ENCODE peak calls at places on chromosome 9, in eight cellular contexts. One of them, this sample, is unnamed.

GRCh38 chr9:133777111-133777791 is 39.1 kb upstream of the SARDH start:
- DNase-seq in NCI-H1092 treated with DMSO at 0.1 percent for 48 hours: no peak
- DNase-seq in GM04504: no peak
- DNase-seq in activated CD4-positive, alpha-beta T cell treated with anti-CD3 and anti-CD28 coated beads, Interleukin-2, amount 10 ng/mL, durations not matched to agents 7 days and 5 days: no peak
- DNase-seq in endothelial cell: no peak
- DNase-seq in CD8-positive, alpha-beta memory T cell: no peak
- DNase-seq in CD4-positive, CD25-positive, alpha-beta regulatory T cell: no peak
- DNase-seq in ureter: no peak
- DNase-seq in this sample: no peak

GRCh38 chr9:91073811-91074771 is 272.5 kb downstream of the SYK start:
- DNase-seq in endothelial cell: no peak
- DNase-seq in NCI-H1092 treated with DMSO at 0.1 percent for 48 hours: no peak
- DNase-seq in activated CD4-positive, alpha-beta T cell treated with anti-CD3 and anti-CD28 coated beads, Interleukin-2, amount 10 ng/mL, durations not matched to agents 7 days and 5 days: no peak
- DNase-seq in CD4-positive, CD25-positive, alpha-beta regulatory T cell: no peak
- DNase-seq in CD8-positive, alpha-beta memory T cell: no peak
- DNase-seq in ureter: no peak
- DNase-seq in GM04504: no peak
- DNase-seq in this sample: no peak

GRCh38 chr9:116891438-116891837 is 204.3 kb downstream of the TRIM32 start:
- DNase-seq in GM04504: no peak
- DNase-seq in endothelial cell: no peak
- DNase-seq in activated CD4-positive, alpha-beta T cell treated with anti-CD3 and anti-CD28 coated beads, Interleukin-2, amount 10 ng/mL, durations not matched to agents 7 days and 5 days: no peak
- DNase-seq in CD8-positive, alpha-beta memory T cell: no peak
- DNase-seq in NCI-H1092 treated with DMSO at 0.1 percent for 48 hours: no peak
- DNase-seq in CD4-positive, CD25-positive, alpha-beta regulatory T cell: no peak
- DNase-seq in ureter: no peak
- DNase-seq in this sample: no peak

GRCh38 chr9:86512929-86513328 is 158.7 kb upstream of the TUT7 start:
- DNase-seq in CD4-positive, CD25-positive, alpha-beta regulatory T cell: no peak
- DNase-seq in ureter: no peak
- DNase-seq in CD8-positive, alpha-beta memory T cell: no peak
- DNase-seq in endothelial cell: no peak
- DNase-seq in NCI-H1092 treated with DMSO at 0.1 percent for 48 hours: no peak
- DNase-seq in activated CD4-positive, alpha-beta T cell treated with anti-CD3 and anti-CD28 coated beads, Interleukin-2, amount 10 ng/mL, durations not matched to agents 7 days and 5 days: no peak
- DNase-seq in GM04504: no peak
- DNase-seq in this sample: no peak

GRCh38 chr9:38662763-38663593 is 42.6 kb upstream of the ANKRD18A start:
- DNase-seq in NCI-H1092 treated with DMSO at 0.1 percent for 48 hours: peak
- DNase-seq in GM04504: no peak
- DNase-seq in endothelial cell: no peak
- DNase-seq in activated CD4-positive, alpha-beta T cell treated with anti-CD3 and anti-CD28 coated beads, Interleukin-2, amount 10 ng/mL, durations not matched to agents 7 days and 5 days: no peak
- DNase-seq in CD4-positive, CD25-positive, alpha-beta regulatory T cell: no peak
- DNase-seq in CD8-positive, alpha-beta memory T cell: no peak
- DNase-seq in ureter: no peak
- DNase-seq in this sample: no peak

GRCh38 chr9:14466429-14466818 is 152.5 kb upstream of the NFIB start:
- DNase-seq in NCI-H1092 treated with DMSO at 0.1 percent for 48 hours: peak
- DNase-seq in activated CD4-positive, alpha-beta T cell treated with anti-CD3 and anti-CD28 coated beads, Interleukin-2, amount 10 ng/mL, durations not matched to agents 7 days and 5 days: no peak
- DNase-seq in endothelial cell: no peak
- DNase-seq in CD8-positive, alpha-beta memory T cell: no peak
- DNase-seq in GM04504: no peak
- DNase-seq in CD4-positive, CD25-positive, alpha-beta regulatory T cell: no peak
- DNase-seq in ureter: no peak
- DNase-seq in this sample: no peak

GRCh38 chr9:13088734-13089427 is 190.6 kb downstream of the MPDZ start:
- DNase-seq in CD4-positive, CD25-positive, alpha-beta regulatory T cell: peak
- DNase-seq in CD8-positive, alpha-beta memory T cell: no peak
- DNase-seq in endothelial cell: peak
- DNase-seq in GM04504: no peak
- DNase-seq in ureter: no peak
- DNase-seq in NCI-H1092 treated with DMSO at 0.1 percent for 48 hours: peak
- DNase-seq in activated CD4-positive, alpha-beta T cell treated with anti-CD3 and anti-CD28 coated beads, Interleukin-2, amount 10 ng/mL, durations not matched to agents 7 days and 5 days: no peak
- DNase-seq in this sample: peak

GRCh38 chr9:95313010-95313498 is 4.5 kb downstream of the FANCC start:
- DNase-seq in activated CD4-positive, alpha-beta T cell treated with anti-CD3 and anti-CD28 coated beads, Interleukin-2, amount 10 ng/mL, durations not matched to agents 7 days and 5 days: peak
- DNase-seq in NCI-H1092 treated with DMSO at 0.1 percent for 48 hours: peak
- DNase-seq in ureter: peak
- DNase-seq in endothelial cell: peak
- DNase-seq in CD4-positive, CD25-positive, alpha-beta regulatory T cell: no peak
- DNase-seq in CD8-positive, alpha-beta memory T cell: no peak
- DNase-seq in GM04504: no peak
- DNase-seq in this sample: peak

GRCh38 chr9:121326130-121326838 is 43.8 kb downstream of the STOM start:
- DNase-seq in CD8-positive, alpha-beta memory T cell: no peak
- DNase-seq in ureter: peak
- DNase-seq in CD4-positive, CD25-positive, alpha-beta regulatory T cell: no peak
- DNase-seq in NCI-H1092 treated with DMSO at 0.1 percent for 48 hours: no peak
- DNase-seq in activated CD4-positive, alpha-beta T cell treated with anti-CD3 and anti-CD28 coated beads, Interleukin-2, amount 10 ng/mL, durations not matched to agents 7 days and 5 days: no peak
- DNase-seq in GM04504: peak
- DNase-seq in endothelial cell: no peak
- DNase-seq in this sample: no peak

GRCh38 chr9:128082173-128082572 is 14.1 kb downstream of the SLC25A25 start:
- DNase-seq in NCI-H1092 treated with DMSO at 0.1 percent for 48 hours: no peak
- DNase-seq in endothelial cell: no peak
- DNase-seq in GM04504: no peak
- DNase-seq in ureter: no peak
- DNase-seq in activated CD4-positive, alpha-beta T cell treated with anti-CD3 and anti-CD28 coated beads, Interleukin-2, amount 10 ng/mL, durations not matched to agents 7 days and 5 days: no peak
- DNase-seq in CD4-positive, CD25-positive, alpha-beta regulatory T cell: no peak
- DNase-seq in CD8-positive, alpha-beta memory T cell: no peak
- DNase-seq in this sample: peak

GRCh38 chr9:111825468-111826145 is 30.9 kb upstream of the SHOC1 start:
- DNase-seq in endothelial cell: no peak
- DNase-seq in CD4-positive, CD25-positive, alpha-beta regulatory T cell: no peak
- DNase-seq in NCI-H1092 treated with DMSO at 0.1 percent for 48 hours: no peak
- DNase-seq in GM04504: no peak
- DNase-seq in ureter: no peak
- DNase-seq in activated CD4-positive, alpha-beta T cell treated with anti-CD3 and anti-CD28 coated beads, Interleukin-2, amount 10 ng/mL, durations not matched to agents 7 days and 5 days: no peak
- DNase-seq in CD8-positive, alpha-beta memory T cell: no peak
- DNase-seq in this sample: peak

GRCh38 chr9:33161589-33162132 is 5.5 kb downstream of the B4GALT1 start:
- DNase-seq in CD8-positive, alpha-beta memory T cell: no peak
- DNase-seq in ureter: peak
- DNase-seq in NCI-H1092 treated with DMSO at 0.1 percent for 48 hours: no peak
- DNase-seq in activated CD4-positive, alpha-beta T cell treated with anti-CD3 and anti-CD28 coated beads, Interleukin-2, amount 10 ng/mL, durations not matched to agents 7 days and 5 days: no peak
- DNase-seq in GM04504: no peak
- DNase-seq in endothelial cell: no peak
- DNase-seq in CD4-positive, CD25-positive, alpha-beta regulatory T cell: no peak
- DNase-seq in this sample: peak

GRCh38 chr9:71048271-71048670 is 73.2 kb downstream of the TRPM3 start:
- DNase-seq in ureter: no peak
- DNase-seq in CD8-positive, alpha-beta memory T cell: no peak
- DNase-seq in CD4-positive, CD25-positive, alpha-beta regulatory T cell: no peak
- DNase-seq in activated CD4-positive, alpha-beta T cell treated with anti-CD3 and anti-CD28 coated beads, Interleukin-2, amount 10 ng/mL, durations not matched to agents 7 days and 5 days: no peak
- DNase-seq in GM04504: no peak
- DNase-seq in endothelial cell: no peak
- DNase-seq in NCI-H1092 treated with DMSO at 0.1 percent for 48 hours: no peak
- DNase-seq in this sample: no peak

GRCh38 chr9:112711050-112711689 is 6.7 kb downstream of the INIP start:
- DNase-seq in CD8-positive, alpha-beta memory T cell: no peak
- DNase-seq in NCI-H1092 treated with DMSO at 0.1 percent for 48 hours: no peak
- DNase-seq in activated CD4-positive, alpha-beta T cell treated with anti-CD3 and anti-CD28 coated beads, Interleukin-2, amount 10 ng/mL, durations not matched to agents 7 days and 5 days: no peak
- DNase-seq in CD4-positive, CD25-positive, alpha-beta regulatory T cell: no peak
- DNase-seq in GM04504: no peak
- DNase-seq in endothelial cell: no peak
- DNase-seq in ureter: no peak
- DNase-seq in this sample: peak

GRCh38 chr9:127863179-127863578 is 8.7 kb upstream of the ENG start:
- DNase-seq in CD4-positive, CD25-positive, alpha-beta regulatory T cell: no peak
- DNase-seq in ureter: no peak
- DNase-seq in GM04504: no peak
- DNase-seq in endothelial cell: no peak
- DNase-seq in activated CD4-positive, alpha-beta T cell treated with anti-CD3 and anti-CD28 coated beads, Interleukin-2, amount 10 ng/mL, durations not matched to agents 7 days and 5 days: no peak
- DNase-seq in NCI-H1092 treated with DMSO at 0.1 percent for 48 hours: no peak
- DNase-seq in CD8-positive, alpha-beta memory T cell: no peak
- DNase-seq in this sample: no peak

GRCh38 chr9:133320421-133320881 is 15.5 kb downstream of the SURF6 start:
- DNase-seq in CD8-positive, alpha-beta memory T cell: no peak
- DNase-seq in endothelial cell: no peak
- DNase-seq in GM04504: no peak
- DNase-seq in activated CD4-positive, alpha-beta T cell treated with anti-CD3 and anti-CD28 coated beads, Interleukin-2, amount 10 ng/mL, durations not matched to agents 7 days and 5 days: peak
- DNase-seq in ureter: no peak
- DNase-seq in NCI-H1092 treated with DMSO at 0.1 percent for 48 hours: no peak
- DNase-seq in CD4-positive, CD25-positive, alpha-beta regulatory T cell: no peak
- DNase-seq in this sample: no peak

GRCh38 chr9:3498691-3499090 is 27.1 kb downstream of the RFX3 start:
- DNase-seq in activated CD4-positive, alpha-beta T cell treated with anti-CD3 and anti-CD28 coated beads, Interleukin-2, amount 10 ng/mL, durations not matched to agents 7 days and 5 days: no peak
- DNase-seq in endothelial cell: no peak
- DNase-seq in CD4-positive, CD25-positive, alpha-beta regulatory T cell: no peak
- DNase-seq in NCI-H1092 treated with DMSO at 0.1 percent for 48 hours: peak
- DNase-seq in CD8-positive, alpha-beta memory T cell: no peak
- DNase-seq in ureter: no peak
- DNase-seq in GM04504: no peak
- DNase-seq in this sample: no peak

GRCh38 chr9:116549786-116550660 is 137.1 kb upstream of the TRIM32 start:
- DNase-seq in CD8-positive, alpha-beta memory T cell: no peak
- DNase-seq in endothelial cell: no peak
- DNase-seq in CD4-positive, CD25-positive, alpha-beta regulatory T cell: no peak
- DNase-seq in NCI-H1092 treated with DMSO at 0.1 percent for 48 hours: no peak
- DNase-seq in ureter: no peak
- DNase-seq in activated CD4-positive, alpha-beta T cell treated with anti-CD3 and anti-CD28 coated beads, Interleukin-2, amount 10 ng/mL, durations not matched to agents 7 days and 5 days: no peak
- DNase-seq in GM04504: no peak
- DNase-seq in this sample: no peak

GRCh38 chr9:120191141-120191540 is 388.8 kb downstream of the CDK5RAP2 start:
- DNase-seq in endothelial cell: no peak
- DNase-seq in activated CD4-positive, alpha-beta T cell treated with anti-CD3 and anti-CD28 coated beads, Interleukin-2, amount 10 ng/mL, durations not matched to agents 7 days and 5 days: no peak
- DNase-seq in CD4-positive, CD25-positive, alpha-beta regulatory T cell: no peak
- DNase-seq in ureter: no peak
- DNase-seq in CD8-positive, alpha-beta memory T cell: no peak
- DNase-seq in GM04504: no peak
- DNase-seq in NCI-H1092 treated with DMSO at 0.1 percent for 48 hours: no peak
- DNase-seq in this sample: no peak

GRCh38 chr9:127244609-127245601 is 19.7 kb upstream of the GARNL3 start:
- DNase-seq in CD4-positive, CD25-positive, alpha-beta regulatory T cell: peak
- DNase-seq in GM04504: peak
- DNase-seq in endothelial cell: peak
- DNase-seq in ureter: peak
- DNase-seq in activated CD4-positive, alpha-beta T cell treated with anti-CD3 and anti-CD28 coated beads, Interleukin-2, amount 10 ng/mL, durations not matched to agents 7 days and 5 days: peak
- DNase-seq in CD8-positive, alpha-beta memory T cell: peak
- DNase-seq in NCI-H1092 treated with DMSO at 0.1 percent for 48 hours: peak
- DNase-seq in this sample: peak

GRCh38 chr9:103941104-103941503 is 153.0 kb upstream of the SMC2 start:
- DNase-seq in endothelial cell: no peak
- DNase-seq in CD4-positive, CD25-positive, alpha-beta regulatory T cell: no peak
- DNase-seq in CD8-positive, alpha-beta memory T cell: no peak
- DNase-seq in ureter: no peak
- DNase-seq in NCI-H1092 treated with DMSO at 0.1 percent for 48 hours: no peak
- DNase-seq in activated CD4-positive, alpha-beta T cell treated with anti-CD3 and anti-CD28 coated beads, Interleukin-2, amount 10 ng/mL, durations not matched to agents 7 days and 5 days: no peak
- DNase-seq in GM04504: no peak
- DNase-seq in this sample: no peak

GRCh38 chr9:86926130-86926529 is 21.2 kb downstream of the GAS1 start:
- DNase-seq in endothelial cell: no peak
- DNase-seq in CD4-positive, CD25-positive, alpha-beta regulatory T cell: no peak
- DNase-seq in GM04504: peak
- DNase-seq in ureter: no peak
- DNase-seq in NCI-H1092 treated with DMSO at 0.1 percent for 48 hours: no peak
- DNase-seq in activated CD4-positive, alpha-beta T cell treated with anti-CD3 and anti-CD28 coated beads, Interleukin-2, amount 10 ng/mL, durations not matched to agents 7 days and 5 days: no peak
- DNase-seq in CD8-positive, alpha-beta memory T cell: no peak
- DNase-seq in this sample: no peak

GRCh38 chr9:34337404-34337803 is 8.0 kb downstream of the NUDT2 start:
- DNase-seq in CD4-positive, CD25-positive, alpha-beta regulatory T cell: peak
- DNase-seq in GM04504: no peak
- DNase-seq in ureter: no peak
- DNase-seq in endothelial cell: no peak
- DNase-seq in activated CD4-positive, alpha-beta T cell treated with anti-CD3 and anti-CD28 coated beads, Interleukin-2, amount 10 ng/mL, durations not matched to agents 7 days and 5 days: no peak
- DNase-seq in NCI-H1092 treated with DMSO at 0.1 percent for 48 hours: no peak
- DNase-seq in CD8-positive, alpha-beta memory T cell: no peak
- DNase-seq in this sample: no peak

GRCh38 chr9:35820076-35820475 is 5.2 kb upstream of the HINT2 start:
- DNase-seq in CD4-positive, CD25-positive, alpha-beta regulatory T cell: no peak
- DNase-seq in GM04504: no peak
- DNase-seq in CD8-positive, alpha-beta memory T cell: no peak
- DNase-seq in endothelial cell: no peak
- DNase-seq in ureter: no peak
- DNase-seq in NCI-H1092 treated with DMSO at 0.1 percent for 48 hours: no peak
- DNase-seq in activated CD4-positive, alpha-beta T cell treated with anti-CD3 and anti-CD28 coated beads, Interleukin-2, amount 10 ng/mL, durations not matched to agents 7 days and 5 days: no peak
- DNase-seq in this sample: no peak

GRCh38 chr9:112380102-112380581 is at the start of gene HSDL2:
- DNase-seq in NCI-H1092 treated with DMSO at 0.1 percent for 48 hours: no peak
- DNase-seq in CD4-positive, CD25-positive, alpha-beta regulatory T cell: peak
- DNase-seq in activated CD4-positive, alpha-beta T cell treated with anti-CD3 and anti-CD28 coated beads, Interleukin-2, amount 10 ng/mL, durations not matched to agents 7 days and 5 days: peak
- DNase-seq in CD8-positive, alpha-beta memory T cell: no peak
- DNase-seq in ureter: peak
- DNase-seq in GM04504: peak
- DNase-seq in endothelial cell: no peak
- DNase-seq in this sample: peak

GRCh38 chr9:76617510-76618194 is 146.6 kb upstream of the PCA3 start:
- DNase-seq in NCI-H1092 treated with DMSO at 0.1 percent for 48 hours: no peak
- DNase-seq in CD4-positive, CD25-positive, alpha-beta regulatory T cell: no peak
- DNase-seq in CD8-positive, alpha-beta memory T cell: no peak
- DNase-seq in GM04504: no peak
- DNase-seq in ureter: no peak
- DNase-seq in endothelial cell: no peak
- DNase-seq in activated CD4-positive, alpha-beta T cell treated with anti-CD3 and anti-CD28 coated beads, Interleukin-2, amount 10 ng/mL, durations not matched to agents 7 days and 5 days: no peak
- DNase-seq in this sample: no peak

This sample was measured in RWPE1.